ENCODE peak calls at places on chromosomes 7 and 10, in eight cellular contexts. One of them, this sample, is unnamed.

GRCh38 chr10:10516731-10517130 is 500.9 kb upstream of the CELF2 start:
- DNase-seq in effector memory CD8-positive, alpha-beta T cell: no peak
- DNase-seq in brain microvascular endothelial cell: no peak
- DNase-seq in uterus: no peak
- DNase-seq in dermis microvascular lymphatic vessel endothelial cell: no peak
- DNase-seq in right atrium auricular region: no peak
- DNase-seq in stimulated activated CD4-positive, alpha-beta T cell treated with anti-CD3 and anti-CD28 coated beads, Interleukin-12 subunit alpha, Interleukin-12 subunit beta, amount 100 ng/mL, for 48 hours: no peak
- DNase-seq in CMK: no peak
- DNase-seq in this sample: no peak

GRCh38 chr7:117041007-117041406 is 87.7 kb downstream of the ST7 start:
- DNase-seq in effector memory CD8-positive, alpha-beta T cell: no peak
- DNase-seq in brain microvascular endothelial cell: peak
- DNase-seq in uterus: no peak
- DNase-seq in dermis microvascular lymphatic vessel endothelial cell: no peak
- DNase-seq in right atrium auricular region: no peak
- DNase-seq in stimulated activated CD4-positive, alpha-beta T cell treated with anti-CD3 and anti-CD28 coated beads, Interleukin-12 subunit alpha, Interleukin-12 subunit beta, amount 100 ng/mL, for 48 hours: no peak
- DNase-seq in CMK: no peak
- DNase-seq in this sample: no peak

GRCh38 chr10:133324198-133324792 is 12.4 kb downstream of the CALY start:
- DNase-seq in effector memory CD8-positive, alpha-beta T cell: peak
- DNase-seq in brain microvascular endothelial cell: peak
- DNase-seq in uterus: no peak
- DNase-seq in dermis microvascular lymphatic vessel endothelial cell: peak
- DNase-seq in right atrium auricular region: no peak
- DNase-seq in stimulated activated CD4-positive, alpha-beta T cell treated with anti-CD3 and anti-CD28 coated beads, Interleukin-12 subunit alpha, Interleukin-12 subunit beta, amount 100 ng/mL, for 48 hours: peak
- DNase-seq in CMK: no peak
- DNase-seq in this sample: no peak

GRCh38 chr10:123284022-123284421 is 129.8 kb downstream of the BUB3 start:
- DNase-seq in effector memory CD8-positive, alpha-beta T cell: no peak
- DNase-seq in brain microvascular endothelial cell: no peak
- DNase-seq in uterus: no peak
- DNase-seq in dermis microvascular lymphatic vessel endothelial cell: no peak
- DNase-seq in right atrium auricular region: no peak
- DNase-seq in stimulated activated CD4-positive, alpha-beta T cell treated with anti-CD3 and anti-CD28 coated beads, Interleukin-12 subunit alpha, Interleukin-12 subunit beta, amount 100 ng/mL, for 48 hours: no peak
- DNase-seq in CMK: no peak
- DNase-seq in this sample: peak

GRCh38 chr7:8511810-8512209 is 78.4 kb downstream of the NXPH1 start:
- DNase-seq in effector memory CD8-positive, alpha-beta T cell: no peak
- DNase-seq in brain microvascular endothelial cell: no peak
- DNase-seq in uterus: no peak
- DNase-seq in dermis microvascular lymphatic vessel endothelial cell: no peak
- DNase-seq in right atrium auricular region: no peak
- DNase-seq in stimulated activated CD4-positive, alpha-beta T cell treated with anti-CD3 and anti-CD28 coated beads, Interleukin-12 subunit alpha, Interleukin-12 subunit beta, amount 100 ng/mL, for 48 hours: no peak
- DNase-seq in CMK: no peak
- DNase-seq in this sample: no peak

GRCh38 chr7:148398844-148399365 is 191.7 kb upstream of the C7orf33 start:
- DNase-seq in effector memory CD8-positive, alpha-beta T cell: no peak
- DNase-seq in brain microvascular endothelial cell: no peak
- DNase-seq in uterus: no peak
- DNase-seq in dermis microvascular lymphatic vessel endothelial cell: no peak
- DNase-seq in right atrium auricular region: no peak
- DNase-seq in stimulated activated CD4-positive, alpha-beta T cell treated with anti-CD3 and anti-CD28 coated beads, Interleukin-12 subunit alpha, Interleukin-12 subunit beta, amount 100 ng/mL, for 48 hours: no peak
- DNase-seq in CMK: no peak
- DNase-seq in this sample: no peak

GRCh38 chr10:61159253-61159652 is 215.3 kb upstream of the RHOBTB1 start:
- DNase-seq in effector memory CD8-positive, alpha-beta T cell: no peak
- DNase-seq in brain microvascular endothelial cell: peak
- DNase-seq in uterus: no peak
- DNase-seq in dermis microvascular lymphatic vessel endothelial cell: no peak
- DNase-seq in right atrium auricular region: no peak
- DNase-seq in stimulated activated CD4-positive, alpha-beta T cell treated with anti-CD3 and anti-CD28 coated beads, Interleukin-12 subunit alpha, Interleukin-12 subunit beta, amount 100 ng/mL, for 48 hours: no peak
- DNase-seq in CMK: no peak
- DNase-seq in this sample: no peak

GRCh38 chr7:128737867-128738390 is 1.2 kb upstream of the CALU start:
- DNase-seq in effector memory CD8-positive, alpha-beta T cell: no peak
- DNase-seq in brain microvascular endothelial cell: peak
- DNase-seq in uterus: no peak
- DNase-seq in dermis microvascular lymphatic vessel endothelial cell: peak
- DNase-seq in right atrium auricular region: no peak
- DNase-seq in stimulated activated CD4-positive, alpha-beta T cell treated with anti-CD3 and anti-CD28 coated beads, Interleukin-12 subunit alpha, Interleukin-12 subunit beta, amount 100 ng/mL, for 48 hours: no peak
- DNase-seq in CMK: no peak
- DNase-seq in this sample: no peak

GRCh38 chr10:59126992-59127391 is 49.5 kb upstream of the PHYHIPL start:
- DNase-seq in effector memory CD8-positive, alpha-beta T cell: no peak
- DNase-seq in brain microvascular endothelial cell: no peak
- DNase-seq in uterus: no peak
- DNase-seq in dermis microvascular lymphatic vessel endothelial cell: no peak
- DNase-seq in right atrium auricular region: no peak
- DNase-seq in stimulated activated CD4-positive, alpha-beta T cell treated with anti-CD3 and anti-CD28 coated beads, Interleukin-12 subunit alpha, Interleukin-12 subunit beta, amount 100 ng/mL, for 48 hours: no peak
- DNase-seq in CMK: no peak
- DNase-seq in this sample: no peak